ENCODE peak calls at places on chromosomes 7 and 10, in seven cellular contexts. One of them, this sample, is unnamed.

GRCh38 chr10:29734640-29734979 is 99.8 kb upstream of the SVIL start:
- DNase-seq in HCT116: no peak
- DNase-seq in HepG2: no peak
- DNase-seq in SK-N-SH: no peak
- DNase-seq in GM12878: no peak
- DNase-seq in H1: no peak
- DNase-seq in K562: no peak
- DNase-seq in this sample: no peak

GRCh38 chr10:96072673-96073072 is 29.3 kb downstream of the CCNJ start:
- DNase-seq in HCT116: peak; percentile 26
- DNase-seq in HepG2: no peak
- DNase-seq in SK-N-SH: no peak
- DNase-seq in GM12878: no peak
- DNase-seq in H1: no peak
- DNase-seq in K562: peak; percentile 33
- DNase-seq in this sample: no peak

GRCh38 chr10:20855398-20856038 is 41.6 kb downstream of the NEBL start:
- DNase-seq in HCT116: no peak
- DNase-seq in HepG2: peak; percentile 28
- DNase-seq in SK-N-SH: peak; percentile 11
- DNase-seq in GM12878: no peak
- DNase-seq in H1: no peak
- DNase-seq in K562: peak; percentile 23
- DNase-seq in this sample: no peak

GRCh38 chr7:2613926-2614613 is 17.7 kb upstream of the TTYH3 start:
- DNase-seq in HCT116: no peak
- DNase-seq in HepG2: no peak
- DNase-seq in SK-N-SH: peak; percentile 77
- DNase-seq in GM12878: no peak
- DNase-seq in H1: no peak
- DNase-seq in K562: no peak
- DNase-seq in this sample: no peak

GRCh38 chr10:43259248-43259980 is 7.5 kb downstream of the RASGEF1A start:
- DNase-seq in HCT116: no peak
- DNase-seq in HepG2: no peak
- DNase-seq in SK-N-SH: peak; percentile 25
- DNase-seq in GM12878: no peak
- DNase-seq in H1: no peak
- DNase-seq in K562: no peak
- DNase-seq in this sample: no peak

GRCh38 chr10:26367771-26368170 is 70.4 kb upstream of the APBB1IP start:
- DNase-seq in HCT116: no peak
- DNase-seq in HepG2: peak; percentile 19
- DNase-seq in SK-N-SH: no peak
- DNase-seq in GM12878: no peak
- DNase-seq in H1: peak; percentile 84
- DNase-seq in K562: peak; percentile 33
- DNase-seq in this sample: no peak

GRCh38 chr7:137590686-137591255 is 247.2 kb upstream of the PTN start:
- DNase-seq in HCT116: no peak
- DNase-seq in HepG2: no peak
- DNase-seq in SK-N-SH: no peak
- DNase-seq in GM12878: no peak
- DNase-seq in H1: no peak
- DNase-seq in K562: no peak
- DNase-seq in this sample: no peak

GRCh38 chr10:73655257-73655989 is 406 bp downstream of the SYNPO2L start:
- DNase-seq in HCT116: no peak
- DNase-seq in HepG2: no peak
- DNase-seq in SK-N-SH: no peak
- DNase-seq in GM12878: no peak
- DNase-seq in H1: no peak
- DNase-seq in K562: no peak
- DNase-seq in this sample: no peak

GRCh38 chr7:25913574-25914224 is 238.3 kb upstream of the NFE2L3 start:
- DNase-seq in HCT116: no peak
- DNase-seq in HepG2: no peak
- DNase-seq in SK-N-SH: no peak
- DNase-seq in GM12878: no peak
- DNase-seq in H1: no peak
- DNase-seq in K562: no peak
- DNase-seq in this sample: no peak

GRCh38 chr7:155901176-155901575 is 88.9 kb upstream of the SHH start:
- DNase-seq in HCT116: no peak
- DNase-seq in HepG2: no peak
- DNase-seq in SK-N-SH: no peak
- DNase-seq in GM12878: no peak
- DNase-seq in H1: no peak
- DNase-seq in K562: no peak
- DNase-seq in this sample: no peak

GRCh38 chr7:131141443-131141967 is 186.2 kb upstream of the MKLN1 start:
- DNase-seq in HCT116: no peak
- DNase-seq in HepG2: no peak
- DNase-seq in SK-N-SH: no peak
- DNase-seq in GM12878: no peak
- DNase-seq in H1: no peak
- DNase-seq in K562: no peak
- DNase-seq in this sample: no peak

GRCh38 chr10:62183857-62184805 is 84.5 kb downstream of the RTKN2 start:
- DNase-seq in HCT116: no peak
- DNase-seq in HepG2: peak; percentile 91
- DNase-seq in SK-N-SH: no peak
- DNase-seq in GM12878: no peak
- DNase-seq in H1: no peak
- DNase-seq in K562: no peak
- DNase-seq in this sample: peak; percentile 18

GRCh38 chr7:23893172-23893941 is 183.3 kb downstream of the STK31 start:
- DNase-seq in HCT116: no peak
- DNase-seq in HepG2: no peak
- DNase-seq in SK-N-SH: peak; percentile 67
- DNase-seq in GM12878: no peak
- DNase-seq in H1: no peak
- DNase-seq in K562: no peak
- DNase-seq in this sample: no peak

GRCh38 chr7:67947191-67947590 is 950.6 kb downstream of the TYW1 start:
- DNase-seq in HCT116: no peak
- DNase-seq in HepG2: no peak
- DNase-seq in SK-N-SH: no peak
- DNase-seq in GM12878: no peak
- DNase-seq in H1: no peak
- DNase-seq in K562: no peak
- DNase-seq in this sample: no peak

GRCh38 chr10:101289541-101289940 is 60.3 kb upstream of the LBX1 start:
- DNase-seq in HCT116: no peak
- DNase-seq in HepG2: no peak
- DNase-seq in SK-N-SH: no peak
- DNase-seq in GM12878: no peak
- DNase-seq in H1: no peak
- DNase-seq in K562: no peak
- DNase-seq in this sample: no peak

GRCh38 chr10:52951819-52952218 is 179.2 kb upstream of the MBL2 start:
- DNase-seq in HCT116: no peak
- DNase-seq in HepG2: peak; percentile 59
- DNase-seq in SK-N-SH: no peak
- DNase-seq in GM12878: no peak
- DNase-seq in H1: peak; percentile 87
- DNase-seq in K562: no peak
- DNase-seq in this sample: no peak

GRCh38 chr10:35822316-35822715 is 180.2 kb upstream of the FZD8 start:
- DNase-seq in HCT116: no peak
- DNase-seq in HepG2: peak; percentile 3
- DNase-seq in SK-N-SH: no peak
- DNase-seq in GM12878: no peak
- DNase-seq in H1: peak; percentile 74
- DNase-seq in K562: no peak
- DNase-seq in this sample: no peak

GRCh38 chr7:114630186-114630824 is 215.7 kb downstream of the FOXP2 start:
- DNase-seq in HCT116: no peak
- DNase-seq in HepG2: no peak
- DNase-seq in SK-N-SH: no peak
- DNase-seq in GM12878: no peak
- DNase-seq in H1: no peak
- DNase-seq in K562: no peak
- DNase-seq in this sample: no peak

GRCh38 chr10:128568979-128569378 is 442.8 kb upstream of the MKI67 start:
- DNase-seq in HCT116: no peak
- DNase-seq in HepG2: no peak
- DNase-seq in SK-N-SH: no peak
- DNase-seq in GM12878: no peak
- DNase-seq in H1: no peak
- DNase-seq in K562: no peak
- DNase-seq in this sample: no peak

GRCh38 chr10:112986791-112987190 is 36.7 kb downstream of the TCF7L2 start:
- DNase-seq in HCT116: no peak
- DNase-seq in HepG2: no peak
- DNase-seq in SK-N-SH: no peak
- DNase-seq in GM12878: no peak
- DNase-seq in H1: no peak
- DNase-seq in K562: no peak
- DNase-seq in this sample: no peak
- TF ChIP-seq SIN3A in HCT116: no peak
- TF ChIP-seq SIN3A in HepG2: no peak
- TF ChIP-seq SIN3A in SK-N-SH: no peak
- TF ChIP-seq SIN3A in GM12878: no peak
- TF ChIP-seq SIN3A in H1: no peak
- TF ChIP-seq SIN3A in K562: no peak
- TF ChIP-seq SIN3A in this sample: no peak

GRCh38 chr7:82172896-82173295 is 270.7 kb downstream of the CACNA2D1 start:
- DNase-seq in HCT116: no peak
- DNase-seq in HepG2: no peak
- DNase-seq in SK-N-SH: no peak
- DNase-seq in GM12878: no peak
- DNase-seq in H1: no peak
- DNase-seq in K562: no peak
- DNase-seq in this sample: no peak

GRCh38 chr7:82179311-82179710 is 264.3 kb downstream of the CACNA2D1 start:
- DNase-seq in HCT116: no peak
- DNase-seq in HepG2: no peak
- DNase-seq in SK-N-SH: no peak
- DNase-seq in GM12878: no peak
- DNase-seq in H1: no peak
- DNase-seq in K562: no peak
- DNase-seq in this sample: no peak

GRCh38 chr7:82172017-82172416 is 271.6 kb downstream of the CACNA2D1 start:
- DNase-seq in HCT116: no peak
- DNase-seq in HepG2: no peak
- DNase-seq in SK-N-SH: no peak
- DNase-seq in GM12878: no peak
- DNase-seq in H1: no peak
- DNase-seq in K562: no peak
- DNase-seq in this sample: no peak

GRCh38 chr7:82173400-82174021 is 270.1 kb downstream of the CACNA2D1 start:
- DNase-seq in HCT116: no peak
- DNase-seq in HepG2: no peak
- DNase-seq in SK-N-SH: no peak
- DNase-seq in GM12878: no peak
- DNase-seq in H1: no peak
- DNase-seq in K562: no peak
- DNase-seq in this sample: no peak

DNA sequence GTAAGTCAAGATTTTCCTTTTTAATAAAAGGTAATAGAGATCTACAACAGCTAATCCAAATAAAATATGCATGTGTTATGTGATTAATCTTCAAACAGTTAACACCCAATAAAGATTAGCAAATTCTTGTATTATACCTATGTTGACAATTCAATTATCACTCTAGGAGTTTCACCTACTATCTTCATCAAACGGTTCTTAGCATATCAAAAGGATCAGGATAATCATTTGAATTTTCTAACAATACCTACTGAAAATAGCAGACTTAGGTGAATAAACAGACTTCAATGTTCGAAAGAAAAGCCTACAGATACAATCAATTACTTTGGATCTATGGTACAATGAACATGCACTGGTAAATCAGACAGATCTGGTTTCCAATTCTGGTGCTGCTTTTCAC is 268.3 kb downstream of the CACNA2D1 start:
- DNase-seq in HCT116: no peak
- DNase-seq in HepG2: no peak
- DNase-seq in SK-N-SH: no peak
- DNase-seq in GM12878: no peak
- DNase-seq in H1: no peak
- DNase-seq in K562: no peak
- DNase-seq in this sample: no peak
- H3K4me1 ChIP-seq in HCT116: no peaks in the 10 kb centered on the region
- H3K4me1 ChIP-seq in HepG2: no peaks in the 10 kb centered on the region
- H3K4me1 ChIP-seq in SK-N-SH: no peaks in the 10 kb centered on the region
- H3K4me1 ChIP-seq in GM12878: no peaks in the 10 kb centered on the region
- H3K4me1 ChIP-seq in H1: peaks cover 6% of the 10 kb centered on the region
- H3K4me1 ChIP-seq in K562: no peaks in the 10 kb centered on the region
- H3K4me1 ChIP-seq in this sample: no peaks in the 10 kb centered on the region

DNA sequence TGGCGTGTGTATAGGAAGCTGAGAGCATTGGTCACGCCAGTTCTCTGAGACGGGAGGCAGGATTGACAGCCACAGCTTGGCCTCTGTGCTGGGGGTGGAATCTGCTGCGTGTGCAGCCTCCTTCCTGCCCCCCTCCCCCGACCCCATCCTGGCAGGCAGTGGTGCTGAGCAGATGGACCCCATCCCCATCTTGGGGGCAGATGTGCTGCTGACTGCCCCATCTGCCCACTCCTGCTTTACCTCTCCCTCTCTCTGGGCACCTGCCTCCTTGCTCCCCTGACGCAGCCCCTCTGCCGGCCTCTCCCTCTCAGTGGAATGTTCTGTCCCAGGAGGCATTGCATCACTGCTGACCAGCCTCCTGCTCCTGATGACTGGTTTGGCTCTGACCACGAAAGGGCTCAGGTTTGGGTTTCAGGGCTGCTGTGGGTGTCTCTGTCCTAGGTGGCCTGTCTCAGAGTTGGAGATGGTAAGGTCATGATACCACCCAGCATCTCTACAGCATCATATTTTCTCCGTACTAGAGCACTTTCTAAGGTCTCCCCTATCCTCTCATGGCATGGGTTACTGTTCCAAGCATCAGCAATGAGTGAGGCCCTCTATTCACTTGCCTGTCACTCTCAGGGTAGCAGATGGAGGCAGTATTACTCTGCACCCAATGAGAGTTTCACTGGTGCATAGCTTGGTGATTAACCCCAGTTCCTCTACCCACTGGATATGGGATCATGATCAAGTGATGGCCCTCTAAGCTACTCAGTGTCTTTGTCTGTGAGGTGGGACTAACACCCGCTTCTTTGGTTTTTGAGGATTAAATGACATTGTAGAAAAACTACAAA is 81.9 kb downstream of the RBM20 start:
- DNase-seq in HCT116: no peak
- DNase-seq in HepG2: no peak
- DNase-seq in SK-N-SH: no peak
- DNase-seq in GM12878: no peak
- DNase-seq in H1: no peak
- DNase-seq in K562: no peak
- DNase-seq in this sample: no peak
- TF ChIP-seq SIN3A in HCT116: no peak
- TF ChIP-seq SIN3A in HepG2: no peak
- TF ChIP-seq SIN3A in SK-N-SH: no peak
- TF ChIP-seq SIN3A in GM12878: no peak
- TF ChIP-seq SIN3A in H1: no peak
- TF ChIP-seq SIN3A in K562: no peak
- TF ChIP-seq SIN3A in this sample: no peak

DNA sequence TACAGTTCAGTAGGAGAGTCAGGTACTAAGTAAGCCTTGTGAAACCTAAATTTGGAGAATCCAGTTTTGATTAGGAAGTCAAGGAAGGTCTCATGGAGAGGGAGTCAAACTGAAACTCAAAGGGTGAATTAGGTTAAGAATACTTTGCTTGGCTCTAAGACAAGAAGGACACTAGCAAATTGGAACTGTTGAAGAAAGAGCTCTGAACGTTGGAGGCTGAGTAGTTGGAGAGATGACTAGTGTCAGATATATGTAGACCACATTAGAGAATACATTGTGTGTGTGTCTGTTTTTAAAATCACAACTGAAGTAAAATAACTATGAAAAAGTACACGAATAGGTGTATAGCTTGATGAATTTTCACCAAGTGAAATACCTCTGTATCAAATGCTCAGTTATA is 6.3 kb downstream of the VPS26A start:
- DNase-seq in HCT116: no peak
- DNase-seq in HepG2: no peak
- DNase-seq in SK-N-SH: no peak
- DNase-seq in GM12878: no peak
- DNase-seq in H1: no peak
- DNase-seq in K562: no peak
- DNase-seq in this sample: no peak
- H3K4me1 ChIP-seq in HCT116: peaks cover 4% of the 10 kb centered on the region
- H3K4me1 ChIP-seq in HepG2: peaks cover 23% of the 10 kb centered on the region
- H3K4me1 ChIP-seq in SK-N-SH: no peaks in the 10 kb centered on the region
- H3K4me1 ChIP-seq in GM12878: peaks cover 4% of the 10 kb centered on the region
- H3K4me1 ChIP-seq in H1: no peaks in the 10 kb centered on the region
- H3K4me1 ChIP-seq in K562: peaks cover 2% of the 10 kb centered on the region
- H3K4me1 ChIP-seq in this sample: peaks cover 8% of the 10 kb centered on the region